ENCODE peak calls at places on chromosome 5, in seven cellular contexts. O is ureter; Q is H54; C is stimulated activated effector memory CD8-positive, alpha-beta T cell treated with anti-CD3 and anti-CD28 coated beads, Interleukin-12 subunit alpha, Interleukin-12 subunit beta, amount 100 ng/mL, for 72 hours; B is DMS79; U is activated naive CD4-positive, alpha-beta T cell treated with Interleukin-2 at 50 U/mL for 16 hours; V is NCI-H524 treated with DMSO at 0.1 percent for 48 hours. E is an unnamed sample.

GRCh38 chr5:173868096-173868879 is 19.9 kb upstream of the CPEB4 start:
- DNase-seq in V (no peak), Q (no peak), C (no peak), U (no peak), B (no peak), O (peak; percentile 73), E (no peak)

GRCh38 chr5:7087719-7088297 is 308.1 kb upstream of the ADCY2 start:
- DNase-seq in B (no peak), O (no peak), U (no peak), V (no peak), C (no peak), Q (no peak), E (no peak)

GRCh38 chr5:34022131-34022705 is 14.4 kb upstream of the AMACR start:
- DNase-seq in U (peak; percentile 16), B (no peak), C (peak; percentile 69), Q (no peak), V (no peak), O (no peak), E (no peak)

GRCh38 chr5:35777358-35778087 is 79.2 kb upstream of the IL7R start:
- DNase-seq in V (peak; percentile 17), U (peak; percentile 66), B (no peak), O (peak; percentile 61), Q (peak; percentile 13), C (peak; percentile 77), E (no peak)

GRCh38 chr5:122101636-122102285 is 23.7 kb upstream of the LOX start:
- DNase-seq in V (no peak), B (no peak), C (no peak), U (no peak), Q (no peak), O (no peak), E (no peak)

GRCh38 chr5:7391215-7391614 is 4.7 kb upstream of the ADCY2 start:
- DNase-seq in B (no peak), Q (no peak), V (peak; percentile 53), O (no peak), C (no peak), U (no peak), E (no peak)

GRCh38 chr5:132074772-132075718 is 1.5 kb downstream of the CSF2 start:
- DNase-seq in O (no peak), B (no peak), V (no peak), U (peak; percentile 51), Q (no peak), C (no peak), E (no peak)

GRCh38 chr5:54457094-54457531 is 1.6 kb downstream of the HSPB3 start:
- DNase-seq in Q (no peak), C (no peak), B (no peak), U (no peak), V (no peak), O (no peak), E (no peak)

GRCh38 chr5:140925806-140926205 is 293 bp upstream of the PCDHAC1 start:
- DNase-seq in Q (no peak), U (no peak), O (no peak), V (no peak), B (no peak), C (no peak), E (no peak)

GRCh38 chr5:132283423-132284043 is 10.7 kb upstream of the SLC22A4 start:
- DNase-seq in B (no peak), C (no peak), Q (no peak), O (no peak), U (no peak), V (no peak), E (no peak)

GRCh38 chr5:140840978-140841962 is at the start of gene PCDHA8:
- DNase-seq in C (no peak), U (no peak), Q (peak; percentile 23), V (peak; percentile 8), O (no peak), B (no peak), E (no peak)

GRCh38 chr5:139392324-139392677 is 2.6 kb upstream of the MZB1 start:
- DNase-seq in C (no peak), Q (no peak), O (no peak), U (no peak), B (no peak), V (no peak), E (no peak)

GRCh38 chr5:97065475-97065874 is 76.9 kb downstream of the LIX1 start:
- DNase-seq in C (no peak), Q (no peak), V (no peak), B (no peak), U (no peak), O (no peak), E (no peak)

GRCh38 chr5:73367650-73368049 is 80.9 kb downstream of the FOXD1 start:
- DNase-seq in C (no peak), O (no peak), V (no peak), U (no peak), Q (no peak), B (no peak), E (no peak)

GRCh38 chr5:143170104-143170503 is 233.4 kb downstream of the NR3C1 start:
- DNase-seq in U (no peak), V (no peak), Q (no peak), O (no peak), B (no peak), C (no peak), E (no peak)

GRCh38 chr5:32363030-32363429 is 50.3 kb upstream of the MTMR12 start:
- DNase-seq in O (no peak), Q (no peak), V (no peak), U (no peak), B (no peak), C (no peak), E (no peak)

GRCh38 chr5:134637106-134637721 is 4.6 kb upstream of the SAR1B start:
- DNase-seq in B (peak; percentile 11), Q (no peak), O (peak; percentile 52), C (no peak), V (no peak), U (no peak), E (no peak)

GRCh38 chr5:56155992-56156584 is 77.0 kb downstream of the ANKRD55 start:
- DNase-seq in C (peak; percentile 47), U (no peak), V (no peak), Q (no peak), O (no peak), B (no peak), E (no peak)

GRCh38 chr5:96337048-96337781 is 95.8 kb downstream of the PCSK1 start:
- DNase-seq in Q (no peak), B (no peak), V (no peak), U (no peak), O (no peak), C (no peak), E (no peak)

GRCh38 chr5:126373621-126374416 is 49.4 kb upstream of the GRAMD2B start:
- DNase-seq in Q (no peak), V (no peak), C (no peak), O (no peak), B (no peak), U (no peak), E (no peak)

GRCh38 chr5:106827061-106827460 is 843.7 kb downstream of the EFNA5 start:
- DNase-seq in B (no peak), O (no peak), Q (no peak), U (no peak), C (no peak), V (no peak), E (no peak)

GRCh38 chr5:69075522-69076169 is 18.2 kb upstream of the SLC30A5 start:
- DNase-seq in O (no peak), V (no peak), C (no peak), Q (no peak), B (no peak), U (no peak), E (no peak)

GRCh38 chr5:152146566-152146965 is 221.9 kb upstream of the GLRA1 start:
- DNase-seq in B (no peak), Q (no peak), V (no peak), U (no peak), C (no peak), O (no peak), E (no peak)

GRCh38 chr5:172975289-172975688 is 8.3 kb upstream of the ATP6V0E1 start:
- DNase-seq in V (no peak), C (no peak), O (no peak), Q (no peak), B (no peak), U (no peak), E (no peak)

GRCh38 chr5:124803617-124804331 is 57.3 kb upstream of the ZNF608 start:
- DNase-seq in Q (no peak), V (no peak), C (no peak), U (no peak), B (no peak), O (no peak), E (no peak)

GRCh38 chr5:133662578-133662977 is 50.2 kb upstream of the FSTL4 start:
- DNase-seq in B (no peak), O (peak; percentile 10), V (no peak), C (peak; percentile 22), U (no peak), Q (no peak), E (no peak)

GRCh38 chr5:168295574-168296201 is 4.2 kb downstream of the WWC1 start:
- DNase-seq in C (no peak), U (no peak), V (no peak), Q (peak; percentile 91), B (no peak), O (no peak), E (no peak)

GRCh38 chr5:103041071-103041676 is 78.8 kb downstream of the GIN1 start:
- DNase-seq in O (no peak), C (no peak), V (no peak), U (no peak), B (no peak), Q (no peak), E (no peak)

GRCh38 chr5:16467363-16468219 is 2.0 kb upstream of the ZNF622 start:
- DNase-seq in O (no peak), Q (peak; percentile 44), B (no peak), V (no peak), U (peak; percentile 3), C (peak; percentile 51), E (no peak)

GRCh38 chr5:756865-757345 is 27.6 kb downstream of the ZDHHC11B start:
- DNase-seq in B (no peak), Q (peak; percentile 3), C (no peak), V (no peak), O (peak; percentile 80), U (no peak), E (peak; percentile 78)

GRCh38 chr5:168023190-168023589 is 268.3 kb upstream of the WWC1 start:
- DNase-seq in C (no peak), V (no peak), O (peak; percentile 50), Q (no peak), B (no peak), U (no peak), E (no peak)

GRCh38 chr5:134135091-134135655 is 20.7 kb downstream of the TCF7 start:
- DNase-seq in U (peak; percentile 1), O (no peak), B (no peak), Q (no peak), C (no peak), V (no peak), E (peak; percentile 65)

GRCh38 chr5:83095973-83096539 is 18.7 kb downstream of the XRCC4 start:
- DNase-seq in O (no peak), Q (peak; percentile 51), B (no peak), U (no peak), C (no peak), V (no peak), E (no peak)

GRCh38 chr5:62343428-62343827 is 37.4 kb downstream of the KIF2A start:
- DNase-seq in C (no peak), O (no peak), U (no peak), Q (no peak), B (no peak), V (no peak), E (no peak)

GRCh38 chr5:121199238-121199999 is 652.3 kb upstream of the FTMT start:
- DNase-seq in B (no peak), V (no peak), C (no peak), U (no peak), Q (peak; percentile 7), O (no peak), E (no peak)

GRCh38 chr5:79561525-79561893 is 47.6 kb upstream of the HOMER1 start:
- DNase-seq in U (peak; percentile 30), C (peak; percentile 59), O (no peak), V (no peak), B (no peak), Q (no peak), E (no peak)

GRCh38 chr5:80569086-80569960 is 757 bp downstream of the ANKRD34B start:
- DNase-seq in Q (no peak), C (peak; percentile 51), O (no peak), V (no peak), U (no peak), B (no peak), E (no peak)

GRCh38 chr5:155147222-155147621 is 133.7 kb downstream of the KIF4B start:
- DNase-seq in C (no peak), B (no peak), O (no peak), V (no peak), U (no peak), Q (no peak), E (no peak)